ENCODE peak calls at places on chromosomes 16 and 17, in eight cellular contexts. G, F, B, J, C, S, U and X are unnamed samples.
A peak's percentile ranks its signal among the peaks of the same experiment; 100 is the strongest.

GRCh38 chr16:24523569-24523968 is 15.8 kb upstream of the RBBP6 start:
- DNase-seq in G (no peak), F (peak; percentile 38), B (peak; percentile 62), J (no peak), C (no peak), S (no peak), U (no peak), X (no peak)

GRCh38 chr17:58186591-58186990 is 5.9 kb upstream of the EPX start:
- DNase-seq in G (no peak), F (no peak), B (no peak), J (no peak), C (no peak), S (no peak), U (no peak), X (no peak)

GRCh38 chr16:86579268-86580062 is 1.1 kb downstream of the FOXL1 start:
- DNase-seq in G (peak; percentile 64), F (no peak), B (peak; percentile 51), J (no peak), C (no peak), S (no peak), U (no peak), X (no peak)

GRCh38 chr17:72840019-72840418 is 252.5 kb downstream of the SLC39A11 start:
- DNase-seq in G (no peak), F (no peak), B (no peak), J (no peak), C (no peak), S (no peak), U (no peak), X (no peak)

GRCh38 chr17:60354223-60354622 is 37.7 kb downstream of the USP32 start:
- DNase-seq in G (no peak), F (peak; percentile 21), B (no peak), J (peak; percentile 92), C (no peak), S (no peak), U (no peak), X (peak; percentile 67)

GRCh38 chr16:86806838-86807351 is 228.5 kb downstream of the FOXL1 start:
- DNase-seq in G (no peak), F (no peak), B (peak; percentile 46), J (no peak), C (no peak), S (no peak), U (no peak), X (no peak)

GRCh38 chr16:89711601-89712475 is 8.9 kb downstream of the VPS9D1 start:
- DNase-seq in G (no peak), F (peak; percentile 97), B (peak; percentile 82), J (peak; percentile 68), C (peak; percentile 81), S (peak; percentile 78), U (peak; percentile 73), X (peak; percentile 72)

GRCh38 chr17:74408262-74408661 is 23.6 kb upstream of the GPRC5C start:
- DNase-seq in G (no peak), F (no peak), B (no peak), J (peak; percentile 63), C (no peak), S (peak; percentile 72), U (no peak), X (peak; percentile 36)

GRCh38 chr17:65305116-65305515 is 167.9 kb downstream of the RGS9 start:
- DNase-seq in G (no peak), F (no peak), B (no peak), J (no peak), C (no peak), S (no peak), U (no peak), X (no peak)

GRCh38 chr17:11240841-11241610 is at the start of gene SHISA6:
- DNase-seq in G (no peak), F (no peak), B (peak; percentile 43), J (no peak), C (no peak), S (no peak), U (no peak), X (no peak)

GRCh38 chr16:75471723-75472634 is 7.5 kb upstream of the TMEM170A start:
- DNase-seq in G (no peak), F (peak; percentile 69), B (peak; percentile 82), J (peak; percentile 69), C (peak; percentile 37), S (peak; percentile 55), U (no peak), X (peak; percentile 45)

GRCh38 chr17:48577946-48578615 is at the start of gene HOXB4:
- DNase-seq in G (peak; percentile 85), F (peak; percentile 71), B (peak; percentile 85), J (no peak), C (no peak), S (no peak), U (no peak), X (no peak)

GRCh38 chr17:9174779-9175574 is 153.7 kb downstream of the NTN1 start:
- DNase-seq in G (no peak), F (no peak), B (no peak), J (no peak), C (no peak), S (no peak), U (no peak), X (no peak)

GRCh38 chr16:77869997-77870813 is 81.8 kb downstream of the VAT1L start:
- DNase-seq in G (no peak), F (no peak), B (peak; percentile 21), J (no peak), C (no peak), S (no peak), U (no peak), X (no peak)

GRCh38 chr16:85651822-85652430 is 36.8 kb downstream of the GINS2 start:
- DNase-seq in G (no peak), F (no peak), B (no peak), J (peak; percentile 22), C (no peak), S (no peak), U (no peak), X (no peak)

GRCh38 chr16:58563235-58563634 is 47.9 kb downstream of the SETD6 start:
- DNase-seq in G (no peak), F (peak; percentile 53), B (no peak), J (peak; percentile 74), C (no peak), S (no peak), U (no peak), X (no peak)

GRCh38 chr17:6507535-6507934 is 48.8 kb downstream of the PITPNM3 start:
- DNase-seq in G (no peak), F (peak; percentile 96), B (no peak), J (peak; percentile 90), C (no peak), S (peak; percentile 33), U (peak; percentile 51), X (peak; percentile 84)

GRCh38 chr17:45430738-45431530 is 1.7 kb downstream of the ARHGAP27 start:
- DNase-seq in G (no peak), F (peak; percentile 69), B (peak; percentile 86), J (peak; percentile 87), C (no peak), S (peak; percentile 90), U (no peak), X (peak; percentile 67)

GRCh38 chr17:45430006-45430737 is 2.5 kb downstream of the ARHGAP27 start:
- DNase-seq in G (no peak), F (no peak), B (peak; percentile 43), J (no peak), C (no peak), S (peak; percentile 59), U (no peak), X (no peak)

GRCh38 chr17:45432405-45433113 is at the start of gene ARHGAP27:
- DNase-seq in G (peak; percentile 87), F (peak; percentile 28), B (peak; percentile 78), J (peak; percentile 82), C (no peak), S (peak; percentile 87), U (no peak), X (peak; percentile 61)

GRCh38 chr17:45433136-45433535 is 466 bp upstream of the ARHGAP27 start:
- DNase-seq in G (no peak), F (no peak), B (no peak), J (peak; percentile 21), C (no peak), S (no peak), U (no peak), X (no peak)

DNA sequence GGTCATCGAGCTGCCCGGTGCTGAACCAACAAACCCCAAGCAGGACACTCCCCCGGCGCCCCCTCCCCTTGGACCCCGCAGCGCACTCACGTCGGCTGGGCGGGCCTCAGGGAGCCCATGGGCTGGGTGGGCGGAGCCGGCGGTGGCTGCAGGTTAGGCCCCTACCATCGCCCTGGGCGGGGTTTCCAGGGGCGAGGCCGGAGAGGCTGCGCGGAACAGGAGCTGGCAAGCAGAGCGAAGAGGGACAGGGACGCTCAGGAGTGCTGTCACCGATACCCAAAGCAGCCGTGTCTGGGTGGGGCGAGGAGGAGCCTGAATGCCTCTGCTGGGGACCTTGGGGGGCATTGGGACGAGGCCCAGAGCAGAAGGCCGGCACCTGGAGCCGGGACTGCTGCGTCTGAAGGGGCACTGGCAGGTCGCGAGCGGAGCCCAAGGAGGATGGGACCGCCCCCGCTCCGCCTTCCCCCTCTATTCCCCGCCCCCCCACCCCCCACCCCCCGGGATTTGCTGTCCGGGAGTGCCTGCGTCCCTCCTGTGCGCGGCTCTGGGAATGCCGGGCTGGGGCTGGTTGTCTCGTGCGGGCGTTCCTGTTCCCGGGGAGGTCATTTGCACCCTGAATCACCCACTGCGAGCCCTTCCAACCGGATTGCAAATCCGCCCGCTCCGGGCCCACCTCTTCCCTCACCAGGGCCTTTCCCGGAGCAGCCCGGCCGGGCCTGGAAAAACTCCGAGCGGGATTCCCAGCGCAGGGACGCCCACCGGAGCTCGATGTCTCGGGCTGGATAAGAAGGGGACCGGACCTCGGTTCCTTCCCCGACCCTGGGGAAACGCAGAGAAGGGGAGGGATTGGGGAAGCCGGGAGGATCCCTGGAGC is 902 bp downstream of the ARHGAP27 start:
- DNase-seq in G (peak; percentile 88), F (peak; percentile 94), B (peak; percentile 97), J (peak; percentile 97), C (no peak), S (peak; percentile 97), U (peak; percentile 87), X (peak; percentile 89)
- H3K27ac ChIP-seq in G (peak overlapping the region; percentile 89), F (peak overlapping the region; percentile 89), B (no peak overlapping the region), J (peak overlapping the region; percentile 76), C (no peak overlapping the region), S (peak overlapping the region; percentile 87), U (peak overlapping the region; percentile 51), X (peak overlapping the region; percentile 55)

GRCh38 chr17:83082899-83083367 is 3.5 kb downstream of the METRNL start:
- DNase-seq in G (no peak), F (no peak), B (no peak), J (no peak), C (no peak), S (no peak), U (no peak), X (no peak)
- H3K27ac ChIP-seq in G (peak overlapping the region; percentile 16), F (peak overlapping the region; percentile 90), B (peak overlapping the region; percentile 95), J (peak overlapping the region; percentile 47), C (no peak overlapping the region), S (peak overlapping the region; percentile 60), U (peak overlapping the region; percentile 67), X (peak overlapping the region; percentile 86)

DNA sequence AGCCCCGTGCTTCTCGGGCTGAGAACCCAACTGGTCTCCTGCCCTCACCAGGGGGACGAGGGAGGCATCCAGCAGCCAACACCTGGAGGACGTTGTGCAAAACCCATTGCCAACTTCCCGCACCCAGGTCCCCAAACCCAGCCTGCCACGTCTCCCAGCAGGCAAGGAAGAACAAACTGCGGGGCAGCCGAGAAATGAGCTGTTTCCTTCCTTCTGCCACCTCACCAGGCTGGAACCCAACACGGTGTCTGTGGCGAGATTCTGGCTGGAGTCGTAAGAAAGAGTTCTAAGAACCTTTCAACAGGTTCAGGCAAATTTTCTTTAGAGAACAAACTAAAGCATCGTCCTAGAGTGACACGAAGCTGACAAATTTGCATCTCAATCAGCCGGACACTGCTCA is 3.6 kb downstream of the SLC43A2 start:
- DNase-seq in G (no peak), F (no peak), B (no peak), J (no peak), C (no peak), S (no peak), U (no peak), X (no peak)
- H3K27ac ChIP-seq in G (no peak overlapping the region), F (no peak overlapping the region), B (no peak overlapping the region), J (no peak overlapping the region), C (peak overlapping the region; percentile 40), S (no peak overlapping the region), U (no peak overlapping the region), X (no peak overlapping the region)

GRCh38 chr17:21686165-21687015 is 5.9 kb upstream of the KCNJ18 start:
- DNase-seq in G (peak; percentile 27), F (no peak), B (no peak), J (no peak), C (no peak), S (no peak), U (no peak), X (no peak)
- H3K27ac ChIP-seq in G (no peak overlapping the region), F (no peak overlapping the region), B (no peak overlapping the region), J (no peak overlapping the region), C (no peak overlapping the region), S (no peak overlapping the region), U (no peak overlapping the region), X (no peak overlapping the region)